ENCODE peak calls at places on chromosomes 4 and X, in eight cellular contexts. F is fibroblast of pulmonary artery, S is WTC11, L is NCI-H2081, X is A172, K is COR-L47, G is HT-29, C is activated gamma-delta T cell treated with Interleukin-2 at 50 U/mL for 16 hours. N is an unnamed sample.

GRCh38 chr4:175419120-175419774 is 392.8 kb downstream of the GPM6A start:
- DNase-seq in S (no peak), X (peak; percentile 84), G (no peak), F (peak; percentile 96), C (no peak), L (peak; percentile 19), K (no peak), N (no peak)

GRCh38 chr4:105291920-105292319 is 145.2 kb downstream of the TET2 start:
- DNase-seq in X (no peak), L (no peak), F (peak; percentile 28), C (no peak), K (no peak), S (no peak), G (no peak), N (no peak)

GRCh38 chr4:77564231-77564630 is 41.4 kb upstream of the CXCL13 start:
- DNase-seq in K (no peak), G (no peak), L (no peak), F (peak; percentile 56), S (no peak), X (no peak), C (no peak), N (no peak)

GRCh38 chrX:38205037-38205436 is 15.6 kb downstream of the SRPX start:
- DNase-seq in F (no peak), K (no peak), L (no peak), C (no peak), G (no peak), S (no peak), X (no peak), N (no peak)

GRCh38 chr4:10951306-10951705 is 266.7 kb upstream of the CLNK start:
- DNase-seq in S (no peak), L (no peak), C (no peak), X (no peak), F (no peak), K (no peak), G (no peak), N (no peak)

GRCh38 chr4:17063870-17064269 is 165.4 kb upstream of the LDB2 start:
- DNase-seq in K (no peak), G (no peak), C (no peak), F (no peak), L (no peak), S (no peak), X (no peak), N (no peak)

GRCh38 chrX:75623535-75623934 is 100.7 kb upstream of the ZDHHC15 start:
- DNase-seq in F (no peak), G (peak; percentile 8), X (no peak), L (no peak), C (no peak), S (peak; percentile 10), K (no peak), N (no peak)

GRCh38 chr4:133270021-133270570 is 121.0 kb downstream of the PCDH10 start:
- DNase-seq in K (no peak), X (no peak), S (no peak), F (peak; percentile 2), L (no peak), C (no peak), G (no peak), N (no peak)

GRCh38 chr4:108834787-108835384 is 72.0 kb upstream of the ETNPPL start:
- DNase-seq in X (peak; percentile 46), S (no peak), C (no peak), L (peak; percentile 17), G (peak; percentile 53), F (peak; percentile 71), K (peak; percentile 29), N (no peak)

GRCh38 chrX:28498658-28499057 is 88.6 kb upstream of the IL1RAPL1 start:
- DNase-seq in F (peak; percentile 41), C (no peak), G (no peak), S (no peak), K (no peak), X (peak; percentile 63), L (peak; percentile 34), N (peak; percentile 75)

GRCh38 chr4:30103455-30103854 is 616.7 kb upstream of the PCDH7 start:
- DNase-seq in S (no peak), K (no peak), F (peak; percentile 46), L (no peak), G (no peak), C (no peak), X (peak; percentile 54), N (no peak)